ENCODE peak calls at places on chromosome 13, in four cellular contexts. Y is DND-41, R is cardiac muscle cell, C is tibial artery. F is an unnamed sample. For H3K4me1, the result is how much of the 10 kb centered on the place peaks cover.

GRCh38 chr13:29436291-29436690 is 159.2 kb downstream of the SLC7A1 start:
- DNase-seq in C (no peak), Y (no peak), R (peak), F (no peak)

GRCh38 chr13:43664700-43665191 is 122.0 kb downstream of the ENOX1 start:
- DNase-seq in C (no peak), R (peak), Y (peak), F (no peak)

GRCh38 chr13:42891591-42891990 is 100.5 kb downstream of the EPSTI1 start:
- DNase-seq in C (no peak), Y (no peak), R (no peak), F (no peak)

GRCh38 chr13:31859546-31859945 is 120.2 kb downstream of the RXFP2 start:
- DNase-seq in R (no peak), Y (no peak), C (no peak), F (peak)

GRCh38 chr13:23858586-23858985 is 30.6 kb downstream of the MIPEP start:
- DNase-seq in Y (no peak), R (no peak), C (no peak), F (no peak)

GRCh38 chr13:24153979-24154378 is 6.5 kb upstream of the SPATA13 start:
- DNase-seq in R (no peak), C (no peak), Y (no peak), F (no peak)

GRCh38 chr13:43303040-43303729 is 279.8 kb downstream of the DNAJC15 start:
- DNase-seq in Y (peak), C (peak), R (peak), F (peak)

GRCh38 chr13:86445584-86446140 is 646.4 kb upstream of the SLITRK6 start:
- DNase-seq in C (no peak), Y (no peak), R (no peak), F (no peak)

GRCh38 chr13:69704311-69704710 is 403.3 kb upstream of the ATXN8OS start:
- DNase-seq in R (no peak), C (no peak), Y (no peak), F (no peak)

GRCh38 chr13:97018029-97018819 is 23.9 kb upstream of the OXGR1 start:
- DNase-seq in R (peak), Y (peak), C (no peak), F (peak)

GRCh38 chr13:32135655-32136054 is 104.1 kb downstream of the FRY start:
- DNase-seq in Y (no peak), R (no peak), C (no peak), F (no peak)

GRCh38 chr13:64746845-64747244 is 2483.3 kb downstream of the PCDH9 start:
- DNase-seq in C (no peak), R (no peak), Y (no peak), F (no peak)

GRCh38 chr13:74068471-74068870 is 65.7 kb downstream of the KLF12 start:
- DNase-seq in C (no peak), R (no peak), Y (no peak), F (no peak)

GRCh38 chr13:74070513-74070912 is 63.7 kb downstream of the KLF12 start:
- DNase-seq in Y (peak), C (no peak), R (no peak), F (peak)

GRCh38 chr13:74066937-74067336 is 67.3 kb downstream of the KLF12 start:
- DNase-seq in C (no peak), Y (no peak), R (peak), F (no peak)

GRCh38 chr13:74070065-74070464 is 64.1 kb downstream of the KLF12 start:
- DNase-seq in C (no peak), Y (peak), R (no peak), F (no peak)

DNA sequence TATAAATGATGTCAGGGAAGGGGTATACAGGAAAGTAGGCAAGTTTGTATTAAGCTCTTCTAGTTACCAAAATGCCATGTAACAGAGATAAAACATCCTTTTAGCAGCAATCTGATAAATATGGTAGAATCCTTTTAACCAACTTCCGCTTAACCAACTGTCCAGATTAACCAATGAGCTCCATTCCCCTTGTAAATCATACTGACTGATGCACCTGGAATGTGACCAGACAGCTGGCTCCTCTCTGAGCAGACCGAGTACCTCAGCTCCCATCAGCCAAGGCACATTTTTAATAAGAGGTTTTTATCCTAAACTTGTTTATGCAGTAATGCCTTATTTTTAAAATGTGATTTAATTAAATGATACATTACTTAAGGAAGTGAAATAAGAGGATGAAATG is 66.4 kb downstream of the KLF12 start:
- DNase-seq in Y (peak), R (no peak), C (no peak), F (peak)
- H3K4me1 ChIP-seq in Y (half or more), R (under half), C (under half), F (under half)

GRCh38 chr13:67147257-67148218 is 82.6 kb downstream of the PCDH9 start:
- DNase-seq in C (no peak), Y (no peak), R (peak), F (no peak)

GRCh38 chr13:67143544-67144115 is 86.5 kb downstream of the PCDH9 start:
- DNase-seq in R (no peak), C (no peak), Y (no peak), F (no peak)

GRCh38 chr13:67148219-67148583 is 81.9 kb downstream of the PCDH9 start:
- DNase-seq in R (peak), Y (no peak), C (no peak), F (peak)

GRCh38 chr13:67146523-67147130 is 83.5 kb downstream of the PCDH9 start:
- DNase-seq in Y (no peak), R (no peak), C (no peak), F (no peak)

GRCh38 chr13:67145950-67146349 is 84.2 kb downstream of the PCDH9 start:
- DNase-seq in Y (no peak), R (no peak), C (no peak), F (no peak)
- H3K4me1 ChIP-seq in Y (under half), R (under half), C (under half), F (under half)

DNA sequence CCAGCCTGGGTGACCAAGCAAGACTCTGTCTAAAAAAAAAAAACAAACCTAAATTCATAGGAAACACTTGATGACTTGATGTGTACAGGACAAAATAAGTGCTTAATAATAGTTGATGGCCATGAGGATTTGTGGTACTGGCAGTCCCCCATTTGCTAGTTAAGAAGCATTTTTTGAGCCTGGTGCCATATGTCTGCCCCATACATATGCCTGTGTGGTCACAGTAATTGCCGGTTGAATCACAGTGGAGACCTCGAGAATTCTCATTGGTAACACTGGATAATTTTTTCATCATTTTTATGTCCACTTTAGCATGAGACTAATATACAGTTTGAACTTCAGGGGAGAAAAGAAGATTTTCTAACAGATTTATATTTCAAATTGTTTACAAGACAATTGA is 79.2 kb downstream of the LRCH1 start:
- DNase-seq in Y (no peak), C (no peak), R (no peak), F (no peak)
- H3K4me1 ChIP-seq in Y (under half), C (half or more), R (under half), F (under half)

DNA sequence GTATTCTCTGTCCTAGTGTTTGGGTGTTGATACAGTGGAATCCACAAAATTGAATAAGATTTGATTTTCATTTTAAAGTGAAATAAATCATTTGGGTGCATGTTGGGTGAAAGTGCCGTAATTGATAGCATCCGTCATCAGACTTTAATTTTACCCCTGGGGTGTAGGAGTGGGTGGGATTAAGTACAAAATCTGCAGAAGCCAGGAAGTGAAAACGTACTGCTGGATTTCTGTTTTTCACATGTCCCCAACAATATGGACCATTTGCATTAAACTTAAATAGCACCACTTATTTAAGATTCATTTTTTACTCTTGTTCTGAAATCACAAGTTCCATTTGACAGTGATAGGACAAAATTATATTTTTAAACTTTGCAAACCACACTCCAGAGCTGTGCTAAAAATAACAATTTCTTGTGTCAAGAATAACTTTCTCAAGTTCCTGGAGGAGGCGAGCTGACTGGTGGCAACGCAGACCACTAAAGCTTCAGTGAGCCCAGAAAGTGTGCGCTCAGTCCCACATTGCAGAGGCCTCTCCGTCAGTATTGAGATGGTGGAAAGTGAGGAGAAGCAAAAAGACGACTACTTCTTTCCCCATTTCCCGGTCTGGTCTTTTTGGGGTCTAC is 71.3 kb downstream of the ARHGEF7 start:
- DNase-seq in R (no peak), Y (no peak), C (no peak), F (no peak)
- H3K4me1 ChIP-seq in R (under half), Y (half or more), C (half or more), F (under half)

DNA sequence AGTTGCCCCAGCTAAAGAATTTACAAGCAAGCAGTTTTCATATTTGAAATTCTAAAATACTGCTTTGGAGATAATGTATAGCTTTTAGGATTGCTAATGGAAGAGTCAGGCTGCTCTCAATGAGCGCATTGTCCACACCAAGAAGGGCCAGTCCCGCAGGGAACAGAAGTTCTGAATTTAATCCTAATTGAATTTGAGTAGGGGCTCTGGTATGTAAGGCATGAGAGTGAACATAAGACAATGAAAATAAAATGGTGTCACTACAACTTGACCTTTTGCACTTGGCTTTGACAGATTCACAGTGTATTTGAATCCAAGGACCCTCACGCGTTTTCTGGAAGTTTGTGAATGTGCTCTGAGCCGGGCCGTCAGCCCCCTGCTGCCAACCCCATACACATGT is 32.6 kb downstream of the RAB20 start:
- DNase-seq in Y (no peak), C (no peak), R (no peak), F (peak)
- H3K4me1 ChIP-seq in Y (under half), C (half or more), R (under half), F (under half)

DNA sequence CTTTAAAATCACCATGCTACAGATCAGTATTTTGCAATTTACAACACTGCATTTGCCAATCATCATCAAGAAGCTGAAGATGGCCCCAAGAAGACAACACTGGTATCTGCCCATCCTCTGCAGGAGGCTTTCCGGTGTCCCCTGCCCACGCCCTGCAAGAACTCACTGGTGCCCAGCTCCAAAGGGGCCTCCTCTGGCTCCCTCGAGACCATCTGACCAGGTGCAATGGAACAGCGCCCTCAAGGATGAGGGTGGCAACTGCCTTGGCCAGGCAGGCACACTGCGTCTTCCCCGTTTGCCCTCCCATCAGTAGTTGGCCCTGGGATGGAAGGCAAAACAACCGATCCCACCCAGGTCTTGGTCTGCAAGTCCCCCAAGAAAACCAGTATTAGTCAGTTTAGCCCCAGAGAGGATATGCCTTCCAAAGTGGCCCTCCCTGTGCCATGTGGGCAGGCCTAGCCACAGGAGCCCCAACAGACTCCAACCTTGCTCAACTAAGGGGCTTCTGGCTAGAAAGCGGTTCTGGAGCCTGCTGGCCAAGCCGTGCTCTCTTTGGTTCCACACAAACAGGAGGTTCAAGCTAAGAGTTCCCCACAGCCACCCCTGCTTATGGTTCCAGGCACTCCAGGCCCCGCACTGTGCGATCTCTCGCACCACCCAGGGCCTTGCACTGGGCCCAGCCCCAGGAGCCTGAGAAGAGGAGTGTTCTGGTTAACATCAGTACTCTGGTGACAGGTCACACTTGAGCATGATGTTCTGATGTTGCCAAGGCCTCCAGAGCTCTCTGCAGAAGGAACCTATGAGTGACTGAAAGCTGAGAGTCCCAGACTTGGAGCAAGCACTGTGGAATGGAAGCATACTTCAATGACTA is 4.7 kb downstream of the PCID2 start:
- DNase-seq in R (peak), C (no peak), Y (no peak), F (no peak)
- H3K4me1 ChIP-seq in R (under half), C (under half), Y (under half), F (under half)